ENCODE peak calls at places on chromosomes 5 and 9, in four cellular contexts. One of them, this sample, is unnamed.

GRCh38 chr9:128683340-128684064 is 5.5 kb upstream of the SET start:
- DNase-seq in AML-193: peak
- DNase-seq in NCI-H1105: no peak
- DNase-seq in stimulated activated CD4-positive, alpha-beta T cell treated with anti-CD3 and anti-CD28 coated beads, TNF-alpha, amount 100 ng/mL, for 1 hour: no peak
- DNase-seq in this sample: no peak

GRCh38 chr5:58235279-58235678 is 224.6 kb downstream of the PLK2 start:
- DNase-seq in NCI-H1105: no peak
- DNase-seq in AML-193: peak
- DNase-seq in stimulated activated CD4-positive, alpha-beta T cell treated with anti-CD3 and anti-CD28 coated beads, TNF-alpha, amount 100 ng/mL, for 1 hour: no peak
- DNase-seq in this sample: no peak

GRCh38 chr5:151249280-151249679 is 3.7 kb upstream of the GM2A start:
- DNase-seq in AML-193: no peak
- DNase-seq in NCI-H1105: no peak
- DNase-seq in stimulated activated CD4-positive, alpha-beta T cell treated with anti-CD3 and anti-CD28 coated beads, TNF-alpha, amount 100 ng/mL, for 1 hour: no peak
- DNase-seq in this sample: no peak

GRCh38 chr9:2722715-2723114 is 5.4 kb downstream of the KCNV2 start:
- DNase-seq in AML-193: no peak
- DNase-seq in stimulated activated CD4-positive, alpha-beta T cell treated with anti-CD3 and anti-CD28 coated beads, TNF-alpha, amount 100 ng/mL, for 1 hour: no peak
- DNase-seq in NCI-H1105: no peak
- DNase-seq in this sample: no peak

GRCh38 chr5:159819671-159820411 is 96.4 kb upstream of the ADRA1B start:
- DNase-seq in stimulated activated CD4-positive, alpha-beta T cell treated with anti-CD3 and anti-CD28 coated beads, TNF-alpha, amount 100 ng/mL, for 1 hour: no peak
- DNase-seq in AML-193: no peak
- DNase-seq in NCI-H1105: no peak
- DNase-seq in this sample: no peak

GRCh38 chr5:41883940-41884339 is 13.7 kb upstream of the OXCT1 start:
- DNase-seq in AML-193: no peak
- DNase-seq in NCI-H1105: no peak
- DNase-seq in stimulated activated CD4-positive, alpha-beta T cell treated with anti-CD3 and anti-CD28 coated beads, TNF-alpha, amount 100 ng/mL, for 1 hour: no peak
- DNase-seq in this sample: no peak

GRCh38 chr9:123695391-123695790 is 234.5 kb downstream of the DENND1A start:
- DNase-seq in stimulated activated CD4-positive, alpha-beta T cell treated with anti-CD3 and anti-CD28 coated beads, TNF-alpha, amount 100 ng/mL, for 1 hour: no peak
- DNase-seq in NCI-H1105: no peak
- DNase-seq in AML-193: no peak
- DNase-seq in this sample: no peak

GRCh38 chr9:2970864-2971263 is 127.0 kb upstream of the PUM3 start:
- DNase-seq in stimulated activated CD4-positive, alpha-beta T cell treated with anti-CD3 and anti-CD28 coated beads, TNF-alpha, amount 100 ng/mL, for 1 hour: no peak
- DNase-seq in AML-193: no peak
- DNase-seq in NCI-H1105: no peak
- DNase-seq in this sample: no peak

GRCh38 chr9:36151306-36152210 is 15.0 kb downstream of the GLIPR2 start:
- DNase-seq in stimulated activated CD4-positive, alpha-beta T cell treated with anti-CD3 and anti-CD28 coated beads, TNF-alpha, amount 100 ng/mL, for 1 hour: peak
- DNase-seq in AML-193: peak
- DNase-seq in NCI-H1105: no peak
- DNase-seq in this sample: no peak